ENCODE peak calls at places on chromosomes 1 and 21, in four cellular contexts. O is amygdala, A is NCI-H1105, K is EH. R is an unnamed sample.

GRCh38 chr1:19682257-19682656 is 17.6 kb downstream of the HTR6 start:
- DNase-seq in O (no peak), A (no peak), K (peak), R (peak)

GRCh38 chr1:224177356-224177999 is 5.6 kb upstream of the DEGS1 start:
- DNase-seq in O (no peak), A (no peak), K (no peak), R (no peak)

GRCh38 chr1:185229981-185230380 is 73.0 kb downstream of the SWT1 start:
- DNase-seq in K (peak), O (no peak), A (no peak), R (no peak)

GRCh38 chr1:3019007-3019515 is 2.2 kb upstream of the ACTRT2 start:
- DNase-seq in K (no peak), O (no peak), A (no peak), R (no peak)

GRCh38 chr1:3563125-3563524 is 48.2 kb downstream of the MEGF6 start:
- DNase-seq in O (no peak), K (no peak), A (no peak), R (no peak)

GRCh38 chr1:48114596-48115384 is 107.7 kb upstream of the SLC5A9 start:
- DNase-seq in K (no peak), O (no peak), A (no peak), R (no peak)

GRCh38 chr1:118504867-118505266 is 319.8 kb upstream of the SPAG17 start:
- DNase-seq in K (no peak), A (peak), O (no peak), R (no peak)

GRCh38 chr1:29050141-29050540 is 73.6 kb downstream of the TMEM200B start:
- DNase-seq in O (no peak), A (no peak), K (peak), R (no peak)

GRCh38 chr1:240706150-240706904 is 94.4 kb upstream of the GREM2 start:
- DNase-seq in O (no peak), K (peak), A (no peak), R (peak)

GRCh38 chr1:46181343-46182260 is 5.3 kb upstream of the P3R3URF start:
- DNase-seq in K (peak), A (no peak), O (no peak), R (peak)

GRCh38 chr1:46705408-46705807 is 13.5 kb downstream of the EFCAB14 start:
- DNase-seq in O (no peak), K (no peak), A (no peak), R (peak)

GRCh38 chr1:43973981-43974442 is 748 bp upstream of the ATP6V0B start:
- DNase-seq in K (peak), O (no peak), A (no peak), R (no peak)

GRCh38 chr1:74236440-74236839 is 1.3 kb downstream of the TNNI3K start:
- DNase-seq in A (no peak), O (no peak), K (no peak), R (no peak)

GRCh38 chr1:178238722-178239510 is 145.0 kb downstream of the RASAL2 start:
- DNase-seq in K (peak), O (no peak), A (no peak), R (peak)

GRCh38 chr1:44810101-44810761 is 1.9 kb downstream of the BTBD19 start:
- DNase-seq in O (no peak), K (peak), A (no peak), R (no peak)

GRCh38 chr21:19522384-19522783 is 1118.8 kb upstream of the TMPRSS15 start:
- DNase-seq in K (no peak), O (no peak), A (no peak), R (no peak)

GRCh38 chr1:56404561-56405030 is 174.8 kb downstream of the PLPP3 start:
- DNase-seq in A (no peak), K (peak), O (no peak), R (no peak)

R was measured in IMR-90.